ENCODE peak calls at places on chromosomes 16 and 17, in eight cellular contexts. X, H, A, E, J, Z, P and K are unnamed samples.

GRCh38 chr17:51197754-51198153 is 31.5 kb downstream of the NME2 start:
- DNase-seq in X (no peak), H (no peak), A (no peak), E (no peak), J (no peak), Z (no peak), P (no peak), K (no peak)

GRCh38 chr16:84143784-84144199 is 1.2 kb downstream of the HSDL1 start:
- DNase-seq in X (no peak), H (no peak), A (no peak), E (peak), J (no peak), Z (no peak), P (no peak), K (no peak)

GRCh38 chr16:11312718-11313492 is 31.8 kb upstream of the PRM1 start:
- DNase-seq in X (peak), H (peak), A (no peak), E (peak), J (no peak), Z (no peak), P (peak), K (no peak)

GRCh38 chr16:15055141-15056053 is 477 bp downstream of the NTAN1 start:
- DNase-seq in X (no peak), H (peak), A (peak), E (no peak), J (no peak), Z (peak), P (peak), K (peak)

GRCh38 chr17:78168906-78169793 is 769 bp downstream of the SYNGR2 start:
- DNase-seq in X (peak), H (no peak), A (peak), E (peak), J (peak), Z (peak), P (peak), K (peak)

GRCh38 chr17:77723071-77723908 is 235.2 kb upstream of the TNRC6C start:
- DNase-seq in X (no peak), H (no peak), A (no peak), E (no peak), J (no peak), Z (no peak), P (no peak), K (no peak)

GRCh38 chr17:51057534-51057933 is 63.1 kb downstream of the SPAG9 start:
- DNase-seq in X (no peak), H (no peak), A (no peak), E (no peak), J (no peak), Z (no peak), P (no peak), K (no peak)

GRCh38 chr17:77555741-77556291 is 402.7 kb upstream of the TNRC6C start:
- DNase-seq in X (no peak), H (no peak), A (no peak), E (peak), J (no peak), Z (no peak), P (peak), K (no peak)

GRCh38 chr16:56547949-56548567 is 16.8 kb upstream of the MT4 start:
- DNase-seq in X (no peak), H (no peak), A (no peak), E (no peak), J (no peak), Z (no peak), P (no peak), K (no peak)

GRCh38 chr17:20273741-20274500 is 193.4 kb downstream of the LGALS9B start:
- DNase-seq in X (no peak), H (no peak), A (no peak), E (no peak), J (no peak), Z (no peak), P (no peak), K (no peak)

GRCh38 chr17:65054602-65055001 is 1.9 kb downstream of the GNA13 start:
- DNase-seq in X (no peak), H (no peak), A (no peak), E (no peak), J (no peak), Z (no peak), P (no peak), K (no peak)

GRCh38 chr16:88924834-88925539 is 52.0 kb downstream of the CBFA2T3 start:
- DNase-seq in X (no peak), H (peak), A (peak), E (peak), J (no peak), Z (peak), P (no peak), K (no peak)

GRCh38 chr16:56316545-56316944 is 108.8 kb downstream of the AMFR start:
- DNase-seq in X (no peak), H (no peak), A (no peak), E (no peak), J (no peak), Z (no peak), P (no peak), K (no peak)

GRCh38 chr17:73201215-73202069 is 8.6 kb downstream of the COG1 start:
- DNase-seq in X (no peak), H (peak), A (peak), E (peak), J (no peak), Z (no peak), P (no peak), K (peak)

GRCh38 chr16:50547944-50548658 is at the start of gene NKD1:
- DNase-seq in X (peak), H (peak), A (peak), E (peak), J (peak), Z (peak), P (peak), K (peak)

GRCh38 chr17:69523252-69523861 is 108.9 kb downstream of the MAP2K6 start:
- DNase-seq in X (no peak), H (peak), A (peak), E (peak), J (peak), Z (no peak), P (no peak), K (no peak)

GRCh38 chr17:5282639-5283217 is 644 bp downstream of the RABEP1 start:
- DNase-seq in X (no peak), H (peak), A (peak), E (peak), J (no peak), Z (no peak), P (peak), K (peak)

GRCh38 chr17:59901604-59902003 is 8.7 kb downstream of the RPS6KB1 start:
- DNase-seq in X (peak), H (no peak), A (no peak), E (no peak), J (no peak), Z (no peak), P (no peak), K (no peak)

GRCh38 chr16:84239910-84240309 is at the start of gene KCNG4:
- DNase-seq in X (no peak), H (no peak), A (no peak), E (no peak), J (no peak), Z (no peak), P (no peak), K (no peak)

GRCh38 chr16:56771558-56772279 is 41.8 kb downstream of the NUP93 start:
- DNase-seq in X (no peak), H (no peak), A (no peak), E (no peak), J (no peak), Z (no peak), P (no peak), K (no peak)

GRCh38 chr16:17372383-17372782 is 98.4 kb downstream of the XYLT1 start:
- DNase-seq in X (no peak), H (no peak), A (no peak), E (no peak), J (no peak), Z (no peak), P (no peak), K (no peak)

GRCh38 chr17:31680126-31680525 is 178.9 kb downstream of the COPRS start:
- DNase-seq in X (no peak), H (no peak), A (no peak), E (no peak), J (no peak), Z (no peak), P (no peak), K (no peak)

GRCh38 chr17:2682304-2682938 is 29.1 kb downstream of the CLUH start:
- DNase-seq in X (no peak), H (no peak), A (no peak), E (no peak), J (no peak), Z (no peak), P (no peak), K (no peak)

GRCh38 chr16:79379083-79379482 is 221.5 kb downstream of the MAF start:
- DNase-seq in X (no peak), H (no peak), A (no peak), E (no peak), J (no peak), Z (no peak), P (no peak), K (no peak)

GRCh38 chr17:69141802-69142472 is at the start of gene ABCA6:
- DNase-seq in X (no peak), H (no peak), A (no peak), E (no peak), J (no peak), Z (no peak), P (no peak), K (no peak)

GRCh38 chr16:76176616-76177015 is 100.6 kb upstream of the CNTNAP4 start:
- DNase-seq in X (no peak), H (no peak), A (no peak), E (no peak), J (no peak), Z (no peak), P (no peak), K (no peak)

GRCh38 chr17:50097907-50098306 is 2.8 kb downstream of the PDK2 start:
- DNase-seq in X (no peak), H (no peak), A (no peak), E (no peak), J (no peak), Z (no peak), P (no peak), K (peak)

GRCh38 chr16:88649924-88650748 is 717 bp downstream of the CYBA start:
- DNase-seq in X (peak), H (peak), A (no peak), E (peak), J (no peak), Z (no peak), P (peak), K (peak)

GRCh38 chr17:35238817-35239216 is 4.1 kb upstream of the SLFN5 start:
- DNase-seq in X (no peak), H (no peak), A (no peak), E (no peak), J (no peak), Z (peak), P (no peak), K (no peak)

GRCh38 chr17:32558997-32559650 is 72.3 kb downstream of the CDK5R1 start:
- DNase-seq in X (no peak), H (peak), A (no peak), E (no peak), J (no peak), Z (no peak), P (no peak), K (no peak)

GRCh38 chr17:19977360-19978205 is at the start of gene AKAP10:
- DNase-seq in X (peak), H (peak), A (peak), E (peak), J (peak), Z (peak), P (peak), K (peak)

GRCh38 chr17:50151937-50152547 is 1.6 kb upstream of the PPP1R9B start:
- DNase-seq in X (peak), H (peak), A (peak), E (peak), J (peak), Z (peak), P (peak), K (peak)

GRCh38 chr16:77599793-77600415 is 122.4 kb upstream of the NUDT7 start:
- DNase-seq in X (no peak), H (peak), A (peak), E (peak), J (peak), Z (peak), P (peak), K (no peak)

GRCh38 chr17:79595956-79596355 is 14.9 kb downstream of the RBFOX3 start:
- DNase-seq in X (no peak), H (no peak), A (no peak), E (no peak), J (no peak), Z (no peak), P (no peak), K (no peak)

GRCh38 chr17:79592641-79593040 is 18.2 kb downstream of the RBFOX3 start:
- DNase-seq in X (no peak), H (no peak), A (no peak), E (no peak), J (no peak), Z (no peak), P (no peak), K (no peak)

GRCh38 chr17:79593636-79594035 is 17.2 kb downstream of the RBFOX3 start:
- DNase-seq in X (no peak), H (no peak), A (no peak), E (no peak), J (no peak), Z (no peak), P (no peak), K (no peak)

GRCh38 chr17:79595471-79595870 is 15.4 kb downstream of the RBFOX3 start:
- DNase-seq in X (no peak), H (no peak), A (no peak), E (no peak), J (no peak), Z (no peak), P (no peak), K (no peak)

GRCh38 chr17:79594271-79594670 is 16.6 kb downstream of the RBFOX3 start:
- DNase-seq in X (no peak), H (no peak), A (no peak), E (no peak), J (no peak), Z (no peak), P (no peak), K (no peak)
- TF ChIP-seq POLR2A in X (no peak), H (no peak), A (no peak), E (no peak), J (no peak), Z (no peak), P (no peak), K (no peak)

DNA sequence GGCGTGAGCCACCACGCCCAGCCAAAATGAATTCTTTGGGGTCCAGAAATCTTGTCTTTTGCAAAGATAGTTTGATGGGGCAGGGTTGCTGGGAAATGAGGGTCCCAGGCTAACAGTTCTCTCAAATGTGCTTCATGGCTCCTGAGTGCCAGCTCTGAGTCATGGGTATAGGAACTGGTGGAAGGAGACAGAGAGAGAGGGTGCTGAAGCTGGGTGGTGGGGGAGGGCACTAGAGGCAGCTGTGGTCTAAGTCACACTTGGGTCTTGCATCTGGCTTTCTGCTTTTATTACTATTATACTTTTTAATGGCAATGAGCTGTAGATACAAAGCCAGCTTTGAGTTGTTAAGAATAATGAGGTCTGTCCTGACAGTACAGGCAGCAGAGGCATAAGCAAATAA is 54.6 kb downstream of the PRKCA start:
- DNase-seq in X (no peak), H (no peak), A (no peak), E (no peak), J (no peak), Z (peak), P (no peak), K (no peak)
- TF ChIP-seq POLR2A in X (no peak), H (no peak), A (no peak), E (no peak), J (no peak), Z (no peak), P (no peak), K (no peak)

GRCh38 chr17:28749516-28750177 is 5.8 kb downstream of the TRAF4 start:
- DNase-seq in X (no peak), H (no peak), A (no peak), E (no peak), J (no peak), Z (no peak), P (no peak), K (no peak)

GRCh38 chr17:28748852-28749515 is 5.2 kb downstream of the TRAF4 start:
- DNase-seq in X (no peak), H (no peak), A (no peak), E (peak), J (no peak), Z (no peak), P (no peak), K (no peak)

GRCh38 chr17:28751600-28752366 is 8.0 kb downstream of the TRAF4 start:
- DNase-seq in X (no peak), H (no peak), A (no peak), E (peak), J (no peak), Z (no peak), P (no peak), K (no peak)

GRCh38 chr17:28747801-28748750 is 4.3 kb downstream of the TRAF4 start:
- DNase-seq in X (no peak), H (no peak), A (no peak), E (peak), J (no peak), Z (no peak), P (no peak), K (peak)

DNA sequence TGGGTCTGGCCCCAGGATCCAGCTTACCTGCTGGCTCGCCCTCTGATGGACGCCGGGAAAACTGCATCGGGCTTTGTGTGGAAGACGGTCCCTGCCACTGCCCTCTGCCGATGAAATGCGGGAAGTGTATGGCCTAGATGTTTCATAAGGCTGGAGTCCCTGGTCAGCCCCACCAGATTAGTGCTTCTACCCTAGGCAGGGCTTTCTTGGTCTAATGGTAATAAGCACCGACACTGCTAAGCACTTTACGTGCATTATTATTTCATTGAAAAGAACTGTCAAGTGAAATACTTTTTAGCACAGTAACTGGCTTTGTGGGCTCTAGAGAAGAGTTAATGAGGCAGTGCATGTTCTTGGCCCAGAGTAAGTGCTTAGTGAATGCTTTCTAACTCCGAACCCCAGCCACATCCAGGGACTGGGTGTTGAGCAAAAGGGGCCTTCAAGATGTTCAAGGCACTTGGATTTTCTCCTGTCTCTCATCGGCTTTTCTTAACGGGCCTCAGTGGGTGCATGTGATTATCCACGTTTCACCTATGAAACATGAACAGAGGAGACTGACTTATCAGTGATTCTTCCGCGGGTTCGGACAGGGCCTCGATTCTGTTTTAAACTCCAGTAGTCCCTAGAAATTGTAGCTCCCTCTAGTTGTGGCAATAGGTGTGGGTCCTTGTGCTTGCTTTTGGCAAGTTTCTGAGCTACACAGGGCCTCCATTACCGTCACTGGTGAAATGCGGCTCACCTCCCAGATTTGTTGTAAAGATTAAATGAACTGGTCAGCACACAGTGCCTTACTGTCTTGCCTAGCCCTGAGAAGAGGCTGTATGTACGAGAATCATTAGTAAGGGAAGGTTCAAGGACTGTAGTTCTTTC is 6.6 kb downstream of the TRAF4 start:
- DNase-seq in X (peak), H (peak), A (peak), E (peak), J (peak), Z (peak), P (peak), K (peak)
- TF ChIP-seq POLR2A in X (no peak), H (peak), A (no peak), E (peak), J (peak), Z (no peak), P (peak), K (no peak)

DNA sequence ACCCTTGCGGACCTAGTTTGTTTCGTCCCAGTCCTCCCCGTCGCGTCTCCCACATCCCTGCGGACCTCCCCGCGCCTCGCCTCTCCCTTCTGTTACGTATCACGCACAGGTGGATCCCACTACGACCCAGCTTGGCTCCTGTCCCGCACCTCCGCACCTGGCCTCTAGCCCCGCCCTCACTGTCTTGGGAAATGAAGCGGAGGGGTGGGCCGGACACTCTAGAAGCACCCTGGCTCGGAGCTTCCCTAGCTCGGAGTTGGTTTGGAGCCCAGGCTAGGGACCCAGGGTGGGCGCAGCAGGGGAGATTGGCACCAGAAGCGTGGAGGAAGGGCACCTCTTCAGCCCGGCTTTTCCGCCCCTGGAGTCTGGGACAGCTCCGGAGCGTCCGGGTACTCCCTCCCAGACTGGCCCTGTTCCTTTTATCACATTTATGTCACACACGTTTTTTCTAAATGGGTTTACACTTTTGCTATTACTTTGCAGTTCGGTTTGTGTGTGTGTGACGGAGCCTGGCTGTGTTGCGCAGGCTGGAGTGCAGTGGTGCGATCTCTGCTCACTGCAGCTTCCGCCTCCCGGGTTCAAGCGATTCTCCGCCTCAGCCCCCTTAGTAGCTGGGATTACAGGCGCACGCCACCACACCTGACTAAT is 1.4 kb upstream of the CEMP1 start:
- DNase-seq in X (peak), H (peak), A (peak), E (peak), J (peak), Z (no peak), P (peak), K (peak)
- TF ChIP-seq POLR2A in X (no peak), H (peak), A (peak), E (peak), J (peak), Z (no peak), P (peak), K (peak)

GRCh38 chr16:66270333-66270927 is 96.1 kb upstream of the CDH5 start:
- DNase-seq in X (peak), H (peak), A (peak), E (peak), J (peak), Z (peak), P (peak), K (peak)

GRCh38 chr16:66273036-66273435 is 93.5 kb upstream of the CDH5 start:
- DNase-seq in X (no peak), H (no peak), A (no peak), E (no peak), J (no peak), Z (no peak), P (no peak), K (no peak)

GRCh38 chr16:66273644-66274334 is 92.7 kb upstream of the CDH5 start:
- DNase-seq in X (no peak), H (no peak), A (no peak), E (no peak), J (no peak), Z (no peak), P (no peak), K (peak)

GRCh38 chr16:66271074-66272060 is 95.1 kb upstream of the CDH5 start:
- DNase-seq in X (no peak), H (no peak), A (no peak), E (no peak), J (no peak), Z (no peak), P (no peak), K (no peak)

GRCh38 chr16:66272461-66272860 is 94.0 kb upstream of the CDH5 start:
- DNase-seq in X (no peak), H (no peak), A (no peak), E (peak), J (no peak), Z (no peak), P (no peak), K (no peak)
- TF ChIP-seq POLR2A in X (no peak), H (no peak), A (no peak), E (no peak), J (no peak), Z (no peak), P (no peak), K (no peak)